ENCODE peak calls at places on chromosomes 6 and 20, in four cellular contexts. B, P, Y and T are unnamed samples.
A peak's percentile ranks its signal among the peaks of the same experiment; 100 is the strongest.

GRCh38 chr6:87698618-87699017 is 3.4 kb downstream of the AKIRIN2 start:
- DNase-seq in B (no peak), Y (no peak), P (no peak), T (no peak)

GRCh38 chr6:41706876-41707564 is 28.4 kb downstream of the TFEB start:
- DNase-seq in Y (no peak), P (no peak), B (no peak), T (peak; percentile 65)

GRCh38 chr20:41279546-41280225 is 37.8 kb downstream of the ZHX3 start:
- DNase-seq in B (no peak), P (no peak), Y (no peak), T (no peak)

GRCh38 chr6:145070791-145071190 is 664.5 kb downstream of the EPM2A start:
- DNase-seq in Y (no peak), B (no peak), P (no peak), T (no peak)

GRCh38 chr20:62241501-62241900 is 3.2 kb downstream of the OSBPL2 start:
- DNase-seq in P (peak; percentile 50), B (no peak), Y (no peak), T (no peak)

GRCh38 chr20:15658295-15658694 is 915.0 kb downstream of the KIF16B start:
- DNase-seq in Y (no peak), P (no peak), B (no peak), T (no peak)

GRCh38 chr6:63307581-63308246 is 12.1 kb downstream of the LGSN start:
- DNase-seq in Y (peak; percentile 39), B (no peak), P (no peak), T (no peak)

GRCh38 chr20:15942130-15942529 is 631.1 kb downstream of the KIF16B start:
- DNase-seq in Y (no peak), B (no peak), P (no peak), T (no peak)

GRCh38 chr6:136846046-136846445 is 23.7 kb downstream of the PEX7 start:
- DNase-seq in B (no peak), Y (peak; percentile 24), P (peak; percentile 37), T (peak; percentile 18)

GRCh38 chr20:57124346-57124745 is 142.1 kb downstream of the BMP7 start:
- DNase-seq in P (no peak), Y (no peak), B (no peak), T (no peak)

GRCh38 chr20:34997171-34997570 is 41.5 kb downstream of the MYH7B start:
- DNase-seq in P (no peak), Y (no peak), B (no peak), T (peak; percentile 60)

GRCh38 chr20:10179574-10180298 is 38.9 kb upstream of the SNAP25 start:
- DNase-seq in P (no peak), B (no peak), Y (peak; percentile 21), T (no peak)

GRCh38 chr6:31945154-31945506 is 765 bp upstream of the CFB start:
- DNase-seq in P (no peak), B (no peak), Y (no peak), T (no peak)

GRCh38 chr6:49849121-49849907 is 17.0 kb downstream of the CRISP1 start:
- DNase-seq in B (no peak), Y (peak; percentile 17), P (peak; percentile 7), T (no peak)

GRCh38 chr6:303948-304558 is 11.8 kb downstream of the DUSP22 start:
- DNase-seq in B (no peak), P (no peak), Y (no peak), T (no peak)

GRCh38 chr6:109961666-109962065 is 16.4 kb upstream of the GPR6 start:
- DNase-seq in P (no peak), B (no peak), Y (no peak), T (no peak)

GRCh38 chr6:166588691-166589333 is 2.3 kb upstream of the RAMACL start:
- DNase-seq in B (no peak), Y (no peak), P (no peak), T (no peak)

GRCh38 chr6:88574666-88575065 is 388.8 kb downstream of the RNGTT start:
- DNase-seq in P (no peak), B (no peak), Y (no peak), T (no peak)

GRCh38 chr6:125839471-125839870 is 48.7 kb downstream of the NCOA7 start:
- DNase-seq in B (no peak), P (no peak), Y (no peak), T (no peak)

GRCh38 chr6:80696268-80696667 is 589.8 kb downstream of the BCKDHB start:
- DNase-seq in B (no peak), P (no peak), Y (no peak), T (no peak)

GRCh38 chr20:17650816-17651760 is 31.0 kb downstream of the RRBP1 start:
- DNase-seq in P (no peak), B (no peak), Y (no peak), T (peak; percentile 13)

GRCh38 chr6:38509713-38510112 is 130.0 kb downstream of the BTBD9 start:
- DNase-seq in P (no peak), B (no peak), Y (no peak), T (no peak)

GRCh38 chr6:154537486-154537885 is 27.0 kb upstream of the CNKSR3 start:
- DNase-seq in Y (no peak), P (no peak), B (no peak), T (peak; percentile 47)

GRCh38 chr20:1842281-1842680 is 52.9 kb upstream of the SIRPA start:
- DNase-seq in P (no peak), Y (no peak), B (no peak), T (no peak)

GRCh38 chr6:90217621-90218496 is 78.8 kb downstream of the BACH2 start:
- DNase-seq in B (no peak), P (no peak), Y (peak; percentile 44), T (no peak)

GRCh38 chr6:25178336-25178735 is 100.8 kb upstream of the CARMIL1 start:
- DNase-seq in Y (no peak), P (no peak), B (no peak), T (no peak)

GRCh38 chr6:34391711-34392496 is 565 bp downstream of the NUDT3 start:
- DNase-seq in P (peak; percentile 24), Y (peak; percentile 38), B (no peak), T (peak; percentile 40)

GRCh38 chr6:40274058-40274457 is 313.1 kb downstream of the LRFN2 start:
- DNase-seq in Y (no peak), P (no peak), B (no peak), T (no peak)

GRCh38 chr20:63215101-63216040 is 560 bp downstream of the YTHDF1 start:
- DNase-seq in P (no peak), Y (peak; percentile 91), B (no peak), T (no peak)

GRCh38 chr6:87714093-87714809 is 12.2 kb upstream of the AKIRIN2 start:
- DNase-seq in P (no peak), B (no peak), Y (no peak), T (no peak)

GRCh38 chr20:32660661-32661060 is 13.1 kb downstream of the C20orf203 start:
- DNase-seq in Y (no peak), P (no peak), B (no peak), T (no peak)

GRCh38 chr6:135743476-135743875 is 108.0 kb upstream of the PDE7B start:
- DNase-seq in Y (no peak), B (no peak), P (no peak), T (no peak)

GRCh38 chr20:10307359-10307735 is 88.7 kb downstream of the SNAP25 start:
- DNase-seq in B (no peak), Y (no peak), P (no peak), T (no peak)

GRCh38 chr6:130944486-130944885 is 117.3 kb downstream of the SMLR1 start:
- DNase-seq in Y (no peak), P (no peak), B (no peak), T (no peak)

GRCh38 chr6:130947464-130947863 is 115.6 kb downstream of the EPB41L2 start:
- DNase-seq in Y (no peak), P (no peak), B (no peak), T (no peak)

GRCh38 chr6:130946076-130946475 is 117.0 kb downstream of the EPB41L2 start:
- DNase-seq in Y (no peak), B (no peak), P (no peak), T (no peak)

GRCh38 chr6:130945401-130945919 is 117.6 kb downstream of the EPB41L2 start:
- DNase-seq in B (no peak), P (no peak), Y (no peak), T (no peak)

DNA sequence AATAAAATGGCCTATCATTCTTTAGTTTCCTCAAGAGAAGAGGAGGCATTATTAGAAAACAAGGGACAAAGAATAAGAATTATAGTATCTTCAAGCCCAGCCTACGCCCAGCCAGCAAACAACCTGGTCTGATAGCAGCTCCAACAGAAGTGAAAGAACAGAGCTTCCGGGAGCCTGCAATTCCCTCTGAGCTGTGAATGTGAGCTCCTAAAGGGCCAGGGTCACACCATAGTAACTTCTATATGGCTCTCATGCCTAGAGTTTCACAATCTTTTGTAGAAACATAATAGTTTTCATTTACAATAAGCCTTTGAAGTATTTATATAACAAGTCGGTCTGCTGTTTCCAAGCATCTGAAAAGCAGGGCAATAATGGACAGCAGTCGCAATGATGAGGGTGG is 116.5 kb downstream of the SMLR1 start:
- DNase-seq in Y (no peak), P (no peak), B (no peak), T (no peak)
- H3K4me1 ChIP-seq in Y (peaks cover 10% of the 10 kb centered on the region), P (no peaks in the 10 kb centered on the region), B (no peaks in the 10 kb centered on the region), T (no peaks in the 10 kb centered on the region)

GRCh38 chr20:11982289-11982957 is 64.7 kb downstream of the BTBD3 start:
- DNase-seq in B (no peak), Y (no peak), P (no peak), T (no peak)
- H3K4me3 ChIP-seq in B (no peak overlapping the region), Y (peak overlapping the region; percentile 18), P (no peak overlapping the region), T (no peak overlapping the region)

GRCh38 chr6:43516697-43517502 is at the start of the genes POLR1C and YIPF3:
- DNase-seq in P (peak; percentile 98), B (peak; percentile 73), Y (peak; percentile 81), T (peak; percentile 98)
- TF ChIP-seq POLR2A in P (no peak), B (peak; percentile 26), Y (peak; percentile 86), T (peak; percentile 44)

DNA sequence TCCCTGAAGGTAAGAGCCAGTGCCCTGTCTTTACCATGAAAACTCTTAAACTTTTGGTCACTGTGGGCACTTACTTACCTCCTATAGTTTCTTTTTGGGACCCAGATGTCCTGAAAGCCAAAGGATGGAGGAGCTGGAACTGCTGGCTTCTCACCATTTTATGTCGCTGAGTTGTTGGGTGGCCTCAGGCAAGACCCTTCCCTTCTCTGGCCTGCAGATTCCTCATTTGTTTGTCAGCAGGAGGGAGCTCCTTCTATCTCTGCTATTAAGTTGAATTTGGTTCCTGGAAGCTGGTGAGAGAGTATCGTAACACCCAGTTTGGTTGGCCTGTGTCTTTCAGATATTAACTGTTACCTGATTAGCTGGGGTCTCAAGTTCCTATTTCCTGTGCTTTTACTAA is 68.2 kb upstream of the MYL9 start:
- DNase-seq in P (no peak), B (no peak), Y (no peak), T (no peak)
- H3K4me1 ChIP-seq in P (peaks cover 4% of the 10 kb centered on the region), B (peaks cover 40% of the 10 kb centered on the region), Y (peaks cover 74% of the 10 kb centered on the region), T (peaks cover 11% of the 10 kb centered on the region)

GRCh38 chr6:160690458-160690857 is 11.6 kb upstream of the PLG start:
- DNase-seq in Y (no peak), B (no peak), P (no peak), T (no peak)

GRCh38 chr6:160691617-160692016 is 10.4 kb upstream of the PLG start:
- DNase-seq in B (no peak), P (no peak), Y (no peak), T (no peak)

GRCh38 chr6:160685762-160686450 is 16.1 kb upstream of the PLG start:
- DNase-seq in P (no peak), Y (no peak), B (no peak), T (no peak)
- H3K4me3 ChIP-seq in P (no peak overlapping the region), Y (no peak overlapping the region), B (no peak overlapping the region), T (no peak overlapping the region)